ENCODE peak calls at places on chromosomes 7 and 10, in four cellular contexts. A is GM12892, W is SK-N-SH, I is HepG2. Q is an unnamed sample.

GRCh38 chr7:28068811-28069216 is 111.8 kb downstream of the JAZF1 start:
- DNase-seq in A (no peak), I (no peak), W (no peak), Q (no peak)

GRCh38 chr10:59580257-59580863 is 129.3 kb downstream of the SLC16A9 start:
- DNase-seq in I (peak), A (no peak), W (peak), Q (no peak)

GRCh38 chr10:16854623-16855022 is 37.4 kb upstream of the RSU1 start:
- DNase-seq in I (no peak), W (no peak), A (no peak), Q (no peak)

GRCh38 chr10:131843881-131844284 is 56.9 kb upstream of the PPP2R2D start:
- DNase-seq in W (no peak), A (no peak), I (no peak), Q (no peak)

GRCh38 chr7:92880212-92881090 is 44.1 kb upstream of the CDK6 start:
- DNase-seq in W (peak), A (no peak), I (peak), Q (no peak)

GRCh38 chr10:75358835-75359421 is 42.6 kb downstream of the ZNF503 start:
- DNase-seq in I (no peak), A (no peak), W (no peak), Q (no peak)

GRCh38 chr10:16195178-16195769 is 241.5 kb upstream of the PTER start:
- DNase-seq in I (no peak), A (no peak), W (no peak), Q (no peak)

GRCh38 chr7:36348256-36348655 is 41.4 kb upstream of the ANLN start:
- DNase-seq in I (no peak), A (no peak), W (no peak), Q (no peak)

GRCh38 chr10:88978463-88978862 is 12.1 kb upstream of the FAS start:
- DNase-seq in A (no peak), W (no peak), I (no peak), Q (no peak)

GRCh38 chr10:90319188-90319914 is 538.5 kb downstream of the HTR7 start:
- DNase-seq in I (peak), A (no peak), W (no peak), Q (no peak)

GRCh38 chr7:110386914-110387313 is 704.0 kb upstream of the LRRN3 start:
- DNase-seq in A (no peak), W (no peak), I (peak), Q (no peak)

GRCh38 chr10:44071479-44071878 is 313.4 kb downstream of the CXCL12 start:
- DNase-seq in I (no peak), W (no peak), A (no peak), Q (no peak)

GRCh38 chr7:18416988-18417387 is 78.6 kb upstream of the HDAC9 start:
- DNase-seq in W (no peak), I (no peak), A (no peak), Q (no peak)

GRCh38 chr10:72171175-72171630 is 44.6 kb upstream of the ANAPC16 start:
- DNase-seq in W (no peak), I (peak), A (no peak), Q (no peak)

GRCh38 chr10:90674927-90675326 is 182.9 kb downstream of the HTR7 start:
- DNase-seq in I (no peak), A (no peak), W (no peak), Q (no peak)

GRCh38 chr7:28272461-28272877 is 91.9 kb upstream of the JAZF1 start:
- DNase-seq in W (peak), A (no peak), I (no peak), Q (no peak)

GRCh38 chr7:34949356-34949755 is 87.9 kb downstream of the DPY19L1 start:
- DNase-seq in A (no peak), I (no peak), W (no peak), Q (no peak)

GRCh38 chr10:131833446-131834080 is 67.2 kb upstream of the PPP2R2D start:
- DNase-seq in A (no peak), I (no peak), W (no peak), Q (no peak)

GRCh38 chr7:73433924-73434700 is 534 bp downstream of the FZD9 start:
- DNase-seq in W (no peak), I (no peak), A (no peak), Q (no peak)

GRCh38 chr7:23925088-23925487 is 215.1 kb downstream of the STK31 start:
- DNase-seq in W (no peak), I (no peak), A (no peak), Q (no peak)

GRCh38 chr10:89798092-89798491 is 96.7 kb downstream of the KIF20B start:
- DNase-seq in W (no peak), A (no peak), I (no peak), Q (no peak)

GRCh38 chr7:93117852-93118530 is at the start of gene SAMD9:
- DNase-seq in A (peak), W (peak), I (peak), Q (peak)

GRCh38 chr7:96670338-96671289 is 39.0 kb downstream of the SEM1 start:
- DNase-seq in W (peak), A (no peak), I (no peak), Q (no peak)

GRCh38 chr7:30411173-30411572 is 67.4 kb downstream of the NOD1 start:
- DNase-seq in I (no peak), A (no peak), W (no peak), Q (no peak)

GRCh38 chr7:43700059-43700501 is 29.2 kb downstream of the COA1 start:
- DNase-seq in A (no peak), I (peak), W (peak), Q (no peak)

DNA sequence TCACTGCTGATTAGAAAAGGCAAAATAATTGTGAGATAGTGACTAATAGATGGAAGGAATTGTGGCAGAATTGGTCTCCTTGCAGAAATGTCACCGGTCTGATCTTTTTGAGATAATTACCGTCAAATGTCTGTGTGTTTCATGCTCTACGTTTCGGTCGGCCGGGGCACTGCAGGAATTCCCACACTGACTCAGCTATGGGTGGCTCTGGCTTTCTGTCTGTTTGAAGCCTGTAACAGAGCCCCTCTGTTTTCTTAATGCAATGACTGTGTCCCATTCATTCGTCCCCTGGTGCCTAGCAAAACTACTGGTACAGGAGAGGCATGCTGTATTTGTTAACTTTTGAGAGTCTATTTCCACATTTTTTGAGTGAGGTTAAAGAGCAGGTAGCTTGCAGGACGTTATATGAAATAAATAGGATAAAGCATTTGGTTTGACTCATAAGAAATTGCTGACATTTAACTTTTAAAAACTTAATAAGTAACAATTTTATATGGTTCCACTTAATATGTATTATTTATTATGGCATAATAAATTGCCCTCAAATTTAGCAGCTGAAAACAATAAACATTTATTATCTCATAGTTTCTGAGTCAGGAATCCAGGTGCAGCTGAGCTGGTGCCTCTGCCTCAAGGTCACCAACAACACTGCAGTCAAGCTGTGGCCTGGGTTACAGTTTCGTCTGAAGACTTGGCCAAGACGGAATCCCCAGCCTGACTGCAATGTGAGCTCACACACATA is 53.3 kb upstream of the CTBP2 start:
- DNase-seq in I (no peak), W (no peak), A (no peak), Q (no peak)
- TF ChIP-seq TAF1 in I (no peak), W (no peak), A (no peak), Q (no peak)

GRCh38 chr7:141528399-141528798 is 22.8 kb upstream of the AGK start:
- DNase-seq in A (no peak), I (no peak), W (no peak), Q (no peak)
- TF ChIP-seq POLR2AphosphoS5 in A (no peak), I (no peak), W (no peak), Q (no peak)

GRCh38 chr10:11161910-11162309 is 144.2 kb downstream of the CELF2 start:
- DNase-seq in W (no peak), A (no peak), I (no peak), Q (no peak)

GRCh38 chr10:11165591-11166543 is 148.2 kb downstream of the CELF2 start:
- DNase-seq in I (no peak), A (peak), W (peak), Q (peak)

GRCh38 chr10:11164806-11165590 is 147.3 kb downstream of the CELF2 start:
- DNase-seq in W (peak), A (no peak), I (no peak), Q (no peak)

GRCh38 chr10:11162828-11163599 is 145.3 kb downstream of the CELF2 start:
- DNase-seq in W (no peak), A (peak), I (no peak), Q (peak)

GRCh38 chr10:11163990-11164805 is 146.5 kb downstream of the CELF2 start:
- DNase-seq in I (no peak), W (no peak), A (no peak), Q (no peak)
- TF ChIP-seq TAF1 in I (no peak), W (no peak), A (no peak), Q (no peak)

GRCh38 chr10:20100157-20100556 is 283.9 kb downstream of the PLXDC2 start:
- DNase-seq in W (peak), A (no peak), I (no peak), Q (no peak)
- TF ChIP-seq POLR2AphosphoS5 in W (no peak), A (no peak), I (no peak), Q (no peak)

DNA sequence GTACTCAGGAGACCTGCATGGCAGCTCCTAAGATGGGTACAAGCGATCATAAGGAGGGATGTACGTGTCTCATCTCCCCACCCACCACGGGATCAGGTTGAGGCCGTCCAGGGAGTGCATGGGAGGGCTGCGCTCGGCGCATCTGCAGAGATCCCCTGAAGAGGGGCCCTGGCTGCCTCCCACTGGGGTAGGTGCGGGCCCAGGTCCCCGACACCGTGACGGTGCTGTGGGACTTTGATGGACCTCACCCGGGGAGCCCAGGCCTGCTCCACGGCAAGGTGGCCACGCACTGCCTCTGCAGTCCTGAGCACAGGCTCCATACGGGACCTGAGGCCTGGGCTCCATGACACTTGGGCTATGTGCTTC is 12.7 kb downstream of the GET4 start:
- DNase-seq in W (no peak), I (no peak), A (no peak), Q (no peak)
- TF ChIP-seq TAF1 in W (no peak), I (no peak), A (no peak), Q (no peak)

GRCh38 chr10:420154-421121 is 269.0 kb downstream of the DIP2C start:
- DNase-seq in I (no peak), W (no peak), A (no peak), Q (no peak)
- TF ChIP-seq POLR2AphosphoS5 in I (no peak), W (no peak), A (no peak), Q (no peak)

GRCh38 chr7:140525741-140526140 is 46.4 kb upstream of the MKRN1 start:
- DNase-seq in I (no peak), A (no peak), W (no peak), Q (no peak)
- TF ChIP-seq TAF1 in I (no peak), A (no peak), W (no peak), Q (no peak)

GRCh38 chr7:102890292-102890970 is 22.4 kb upstream of the LRRC17 start:
- DNase-seq in I (no peak), A (no peak), W (no peak), Q (no peak)

GRCh38 chr7:102890971-102891692 is 21.7 kb upstream of the LRRC17 start:
- DNase-seq in I (no peak), A (no peak), W (no peak), Q (no peak)

GRCh38 chr7:102892631-102893278 is 20.0 kb upstream of the LRRC17 start:
- DNase-seq in W (no peak), I (no peak), A (no peak), Q (no peak)

GRCh38 chr7:102889836-102890235 is 23.0 kb upstream of the LRRC17 start:
- DNase-seq in I (no peak), A (no peak), W (no peak), Q (no peak)

GRCh38 chr7:102891693-102892261 is 21.0 kb upstream of the LRRC17 start:
- DNase-seq in A (no peak), W (no peak), I (no peak), Q (no peak)
- TF ChIP-seq POLR2AphosphoS5 in A (no peak), W (peak), I (no peak), Q (no peak)

Q was measured in GM12891.